ENCODE peak calls at places on chromosomes 1 and 21, in four cellular contexts. D is GM12878, P is K562, M is HL-60. N is an unnamed sample.

GRCh38 chr1:32539584-32540571 is 651 bp downstream of the ZBTB8A start:
- DNase-seq in D (no peak), P (peak; percentile 47), M (no peak), N (peak; percentile 54)

GRCh38 chr1:79539001-79539400 is 532.5 kb upstream of the ADGRL4 start:
- DNase-seq in P (no peak), D (no peak), M (no peak), N (no peak)

GRCh38 chr21:24290151-24290833 is 1317.0 kb downstream of the MRPL39 start:
- DNase-seq in M (no peak), P (no peak), D (no peak), N (no peak)

GRCh38 chr1:240004086-240004749 is 87.5 kb upstream of the FMN2 start:
- DNase-seq in D (no peak), P (peak; percentile 42), M (no peak), N (no peak)

GRCh38 chr1:154863702-154864174 is 6.3 kb downstream of the KCNN3 start:
- DNase-seq in P (peak; percentile 79), D (peak; percentile 85), M (peak; percentile 63), N (no peak)

GRCh38 chr1:8660455-8660854 is 157.0 kb downstream of the RERE start:
- DNase-seq in M (no peak), P (peak; percentile 25), D (no peak), N (no peak)

GRCh38 chr1:177340601-177341067 is 169.9 kb downstream of the BRINP2 start:
- DNase-seq in M (no peak), D (no peak), P (no peak), N (no peak)

GRCh38 chr1:155591770-155592169 is 18.2 kb upstream of the MSTO1 start:
- DNase-seq in M (peak; percentile 37), D (peak; percentile 24), P (peak; percentile 49), N (peak; percentile 30)

GRCh38 chr21:43921979-43922945 is 57.2 kb downstream of the AGPAT3 start:
- DNase-seq in P (peak; percentile 92), D (peak; percentile 69), M (peak; percentile 38), N (peak; percentile 76)

GRCh38 chr1:47840338-47840737 is 156.8 kb downstream of the TRABD2B start:
- DNase-seq in D (no peak), M (no peak), P (no peak), N (no peak)

GRCh38 chr1:31551206-31551605 is 25.1 kb upstream of the TINAGL1 start:
- DNase-seq in D (no peak), M (no peak), P (no peak), N (no peak)

GRCh38 chr1:150995896-150996295 is 10.8 kb downstream of the MINDY1 start:
- DNase-seq in P (no peak), M (no peak), D (no peak), N (no peak)

GRCh38 chr21:31273278-31273677 is 70.8 kb downstream of the TIAM1 start:
- DNase-seq in M (no peak), P (no peak), D (no peak), N (no peak)

GRCh38 chr1:101043776-101044175 is 18.2 kb upstream of the DPH5 start:
- DNase-seq in P (no peak), M (no peak), D (no peak), N (no peak)

GRCh38 chr1:38028105-38028591 is 15.6 kb downstream of the UTP11 start:
- DNase-seq in M (no peak), D (peak; percentile 95), P (no peak), N (no peak)

GRCh38 chr1:24540051-24540905 is 15.6 kb upstream of the NCMAP start:
- DNase-seq in M (no peak), P (no peak), D (no peak), N (no peak)

GRCh38 chr1:67908260-67908936 is 75.1 kb upstream of the GNG12 start:
- DNase-seq in M (no peak), D (no peak), P (no peak), N (no peak)

GRCh38 chr1:91804546-91805023 is 81.4 kb downstream of the TGFBR3 start:
- DNase-seq in M (no peak), P (peak; percentile 71), D (peak; percentile 60), N (no peak)

GRCh38 chr1:12249181-12249580 is 19.4 kb downstream of the VPS13D start:
- DNase-seq in M (no peak), P (no peak), D (no peak), N (no peak)

GRCh38 chr1:84598418-84598817 is 24.2 kb upstream of the CTBS start:
- DNase-seq in P (no peak), D (no peak), M (no peak), N (no peak)

GRCh38 chr21:34992736-34993135 is 56.4 kb downstream of the RUNX1 start:
- DNase-seq in P (no peak), M (no peak), D (no peak), N (no peak)

GRCh38 chr1:153793261-153793972 is 18.2 kb downstream of the SLC27A3 start:
- DNase-seq in D (no peak), P (no peak), M (no peak), N (no peak)

GRCh38 chr1:17011439-17012307 is at the start of gene ATP13A2:
- DNase-seq in P (peak; percentile 94), D (no peak), M (peak; percentile 73), N (peak; percentile 93)

GRCh38 chr1:161792740-161793139 is 26.6 kb downstream of the ATF6 start:
- DNase-seq in D (peak; percentile 23), P (peak; percentile 32), M (peak; percentile 17), N (no peak)

DNA sequence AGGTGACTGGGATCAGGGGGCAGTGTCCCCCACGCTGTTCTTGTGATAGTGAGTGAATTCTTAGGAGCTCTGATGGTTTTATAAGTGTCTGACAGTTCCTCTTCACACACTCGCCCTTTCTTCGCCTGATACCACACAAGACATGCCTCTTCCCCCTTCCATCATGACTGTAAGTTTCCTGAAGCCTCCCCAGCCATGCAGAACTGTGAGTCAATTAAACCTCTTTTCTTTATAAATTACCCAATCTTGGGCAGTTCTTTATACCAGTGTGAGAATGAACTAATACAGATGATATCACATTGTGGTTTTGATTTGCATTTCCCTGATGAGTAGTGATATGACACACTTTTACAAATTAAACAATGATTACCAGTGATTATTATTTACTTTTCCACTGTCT is 229.9 kb downstream of the AKT3 start:
- DNase-seq in M (no peak), P (no peak), D (no peak), N (no peak)
- TF ChIP-seq SPI1 in M (no peak), P (no peak), D (no peak), N (no peak)

GRCh38 chr1:109932679-109933078 is 22.0 kb downstream of the CSF1 start:
- DNase-seq in D (no peak), M (no peak), P (no peak), N (no peak)

GRCh38 chr1:109933856-109934711 is 23.4 kb downstream of the CSF1 start:
- DNase-seq in D (no peak), P (peak; percentile 49), M (no peak), N (no peak)

GRCh38 chr1:109938556-109938955 is 27.9 kb downstream of the CSF1 start:
- DNase-seq in P (no peak), D (no peak), M (no peak), N (no peak)

GRCh38 chr1:109937738-109938137 is 27.1 kb downstream of the CSF1 start:
- DNase-seq in M (no peak), D (no peak), P (no peak), N (no peak)

DNA sequence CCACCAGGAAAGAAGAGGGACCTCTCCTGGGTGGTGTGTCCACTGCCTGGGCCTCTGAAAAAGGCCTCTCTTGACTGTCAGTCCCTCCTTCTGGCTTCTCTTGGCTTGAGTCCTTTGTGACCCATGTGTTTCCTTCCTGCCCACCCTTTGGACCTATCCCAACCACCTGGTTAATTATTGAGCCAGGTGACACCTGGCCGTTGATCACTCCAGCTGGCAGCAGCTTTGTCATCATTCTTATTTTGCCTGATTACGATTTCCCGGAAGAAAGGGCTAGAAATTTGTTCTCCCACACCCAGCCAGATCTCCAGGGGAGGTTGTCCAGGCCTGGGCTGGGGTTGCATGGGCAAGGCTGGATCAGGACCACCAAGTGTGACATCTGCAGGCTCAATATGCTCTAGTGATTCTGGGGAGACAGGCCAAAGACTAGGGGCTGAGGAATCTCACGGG is 24.8 kb downstream of the CSF1 start:
- DNase-seq in M (no peak), D (no peak), P (no peak), N (no peak)
- TF ChIP-seq SPI1 in M (no peak), D (no peak), P (no peak), N (no peak)

GRCh38 chr1:206709322-206709721 is 24.6 kb downstream of the MAPKAPK2 start:
- DNase-seq in P (no peak), M (no peak), D (no peak), N (no peak)
- TF ChIP-seq SPI1 in P (no peak), M (no peak), D (no peak), N (no peak)

GRCh38 chr1:93979718-93980319 is 70.6 kb upstream of the GCLM start:
- DNase-seq in M (no peak), D (no peak), P (no peak), N (no peak)
- TF ChIP-seq SPI1 in M (no peak), D (no peak), P (no peak), N (no peak)

GRCh38 chr1:227894831-227895451 is 52.8 kb downstream of the WNT9A start:
- DNase-seq in M (no peak), D (no peak), P (no peak), N (no peak)
- TF ChIP-seq SPI1 in M (no peak), D (no peak), P (no peak), N (no peak)

DNA sequence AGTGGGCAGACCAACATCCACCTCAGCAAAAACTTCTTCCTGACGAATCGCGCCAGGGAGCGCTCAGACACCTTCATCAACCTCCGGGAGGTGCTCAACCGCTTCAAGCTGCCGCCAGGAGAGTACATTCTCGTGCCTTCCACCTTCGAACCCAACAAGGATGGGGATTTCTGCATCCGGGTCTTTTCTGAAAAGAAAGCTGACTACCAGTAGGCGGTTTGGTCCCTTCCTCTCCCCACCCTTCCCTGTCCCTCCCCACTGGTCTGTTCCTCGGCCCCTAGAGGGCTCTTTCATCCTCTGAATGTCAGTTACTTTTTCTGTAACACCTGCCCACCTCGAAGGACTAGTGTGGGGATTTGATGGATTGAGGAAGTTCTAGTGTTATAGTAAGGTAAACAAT is 46.9 kb downstream of the CAPN2 start:
- DNase-seq in D (no peak), M (no peak), P (peak; percentile 64), N (no peak)
- TF ChIP-seq SPI1 in D (no peak), M (no peak), P (no peak), N (no peak)

N was measured in GM12891.